ENCODE peak calls at places on chromosomes 4 and X, in five cellular contexts. One of them, this sample, is unnamed.

GRCh38 chrX:2442694-2443093 is 58.1 kb downstream of the DHRSX start:
- DNase-seq in stomach: no peak
- DNase-seq in stromal cell of bone marrow: no peak
- DNase-seq in GM23248: no peak
- DNase-seq in nucleus accumbens: no peak
- DNase-seq in this sample: no peak

GRCh38 chr4:20687894-20688293 is 12.4 kb upstream of the PACRGL start:
- DNase-seq in stomach: no peak
- DNase-seq in stromal cell of bone marrow: peak; percentile 93
- DNase-seq in GM23248: peak; percentile 91
- DNase-seq in nucleus accumbens: no peak
- DNase-seq in this sample: no peak

GRCh38 chr4:145731026-145731425 is 51.1 kb downstream of the C4orf51 start:
- DNase-seq in stomach: peak; percentile 76
- DNase-seq in stromal cell of bone marrow: no peak
- DNase-seq in GM23248: peak; percentile 15
- DNase-seq in nucleus accumbens: no peak
- DNase-seq in this sample: no peak

GRCh38 chrX:101659601-101660063 is at the start of gene ARMCX2:
- DNase-seq in stomach: peak; percentile 36
- DNase-seq in stromal cell of bone marrow: peak; percentile 55
- DNase-seq in GM23248: peak; percentile 79
- DNase-seq in nucleus accumbens: peak; percentile 17
- DNase-seq in this sample: peak; percentile 56

GRCh38 chr4:17934286-17934685 is 87.3 kb downstream of the LCORL start:
- DNase-seq in stomach: no peak
- DNase-seq in stromal cell of bone marrow: no peak
- DNase-seq in GM23248: peak; percentile 21
- DNase-seq in nucleus accumbens: no peak
- DNase-seq in this sample: no peak

GRCh38 chrX:2610246-2611170 is 80.6 kb upstream of the CD99 start:
- DNase-seq in stomach: no peak
- DNase-seq in stromal cell of bone marrow: no peak
- DNase-seq in GM23248: peak; percentile 63
- DNase-seq in nucleus accumbens: no peak
- DNase-seq in this sample: no peak

GRCh38 chr4:2251073-2251794 is 9.3 kb upstream of the HAUS3 start:
- DNase-seq in stomach: peak; percentile 17
- DNase-seq in stromal cell of bone marrow: no peak
- DNase-seq in GM23248: no peak
- DNase-seq in nucleus accumbens: no peak
- DNase-seq in this sample: no peak

GRCh38 chr4:127781303-127782024 is 658 bp upstream of the HSPA4L start:
- DNase-seq in stomach: peak; percentile 50
- DNase-seq in stromal cell of bone marrow: no peak
- DNase-seq in GM23248: peak; percentile 81
- DNase-seq in nucleus accumbens: no peak
- DNase-seq in this sample: no peak

GRCh38 chrX:66919280-66919832 is 280.5 kb upstream of the EDA2R start:
- DNase-seq in stomach: no peak
- DNase-seq in stromal cell of bone marrow: no peak
- DNase-seq in GM23248: no peak
- DNase-seq in nucleus accumbens: no peak
- DNase-seq in this sample: no peak

GRCh38 chr4:16120720-16121119 is 36.9 kb upstream of the PROM1 start:
- DNase-seq in stomach: no peak
- DNase-seq in stromal cell of bone marrow: no peak
- DNase-seq in GM23248: no peak
- DNase-seq in nucleus accumbens: no peak
- DNase-seq in this sample: no peak

GRCh38 chr4:155005395-155006087 is 202.9 kb upstream of the NPY2R start:
- DNase-seq in stomach: no peak
- DNase-seq in stromal cell of bone marrow: peak; percentile 66
- DNase-seq in GM23248: peak; percentile 54
- DNase-seq in nucleus accumbens: no peak
- DNase-seq in this sample: no peak

GRCh38 chrX:127128282-127128681 is 308.8 kb downstream of the PRR32 start:
- DNase-seq in stomach: no peak
- DNase-seq in stromal cell of bone marrow: no peak
- DNase-seq in GM23248: no peak
- DNase-seq in nucleus accumbens: no peak
- DNase-seq in this sample: no peak

GRCh38 chrX:10566726-10567097 is 53.7 kb downstream of the MID1 start:
- DNase-seq in stomach: no peak
- DNase-seq in stromal cell of bone marrow: no peak
- DNase-seq in GM23248: no peak
- DNase-seq in nucleus accumbens: no peak
- DNase-seq in this sample: no peak

GRCh38 chr4:80142396-80143304 is 54.7 kb upstream of the PRDM8 start:
- DNase-seq in stomach: no peak
- DNase-seq in stromal cell of bone marrow: no peak
- DNase-seq in GM23248: peak; percentile 42
- DNase-seq in nucleus accumbens: no peak
- DNase-seq in this sample: no peak

GRCh38 chrX:3244203-3244743 is 102.2 kb downstream of the MXRA5 start:
- DNase-seq in stomach: no peak
- DNase-seq in stromal cell of bone marrow: no peak
- DNase-seq in GM23248: peak; percentile 79
- DNase-seq in nucleus accumbens: no peak
- DNase-seq in this sample: no peak

GRCh38 chrX:105190252-105190853 is 30.1 kb downstream of the TEX13A start:
- DNase-seq in stomach: no peak
- DNase-seq in stromal cell of bone marrow: no peak
- DNase-seq in GM23248: peak; percentile 10
- DNase-seq in nucleus accumbens: no peak
- DNase-seq in this sample: no peak

GRCh38 chrX:18652636-18653035 is 19.3 kb downstream of the RS1 start:
- DNase-seq in stomach: no peak
- DNase-seq in stromal cell of bone marrow: no peak
- DNase-seq in GM23248: no peak
- DNase-seq in nucleus accumbens: no peak
- DNase-seq in this sample: no peak

GRCh38 chrX:55342533-55343501 is 78.1 kb upstream of the PAGE3 start:
- DNase-seq in stomach: peak; percentile 30
- DNase-seq in stromal cell of bone marrow: no peak
- DNase-seq in GM23248: peak; percentile 25
- DNase-seq in nucleus accumbens: peak; percentile 0
- DNase-seq in this sample: no peak

GRCh38 chr4:105520819-105521790 is 31.3 kb upstream of the ARHGEF38 start:
- DNase-seq in stomach: peak; percentile 34
- DNase-seq in stromal cell of bone marrow: peak; percentile 38
- DNase-seq in GM23248: peak; percentile 51
- DNase-seq in nucleus accumbens: no peak
- DNase-seq in this sample: no peak

GRCh38 chr4:57734104-57734503 is 623.9 kb upstream of the IGFBP7 start:
- DNase-seq in stomach: no peak
- DNase-seq in stromal cell of bone marrow: no peak
- DNase-seq in GM23248: no peak
- DNase-seq in nucleus accumbens: no peak
- DNase-seq in this sample: no peak

GRCh38 chr4:39660045-39660444 is 21.4 kb upstream of the SMIM14 start:
- DNase-seq in stomach: no peak
- DNase-seq in stromal cell of bone marrow: no peak
- DNase-seq in GM23248: peak; percentile 53
- DNase-seq in nucleus accumbens: no peak
- DNase-seq in this sample: no peak

This sample was measured in hippocampal formation.